ENCODE peak calls at places on chromosomes 7 and 10, in seven cellular contexts. Z is GM12892, T is HCEC 1CT, X is Right ventricle myocardium superior, K is T-helper 1 cell, E is T-helper 17 cell, A is RWPE1. L is an unnamed sample.

GRCh38 chr7:22980422-22980821 is 33.5 kb downstream of the HYCC1 start:
- DNase-seq in Z (no peak), T (peak), X (no peak), K (no peak), E (no peak), A (peak), L (no peak)

GRCh38 chr10:96502561-96503267 is 11.0 kb downstream of the TLL2 start:
- DNase-seq in Z (no peak), T (no peak), X (no peak), K (no peak), E (no peak), A (peak), L (no peak)

GRCh38 chr7:1727812-1728570 is 57.9 kb downstream of the ELFN1 start:
- DNase-seq in Z (no peak), T (no peak), X (no peak), K (no peak), E (no peak), A (no peak), L (no peak)

GRCh38 chr10:78575400-78575799 is 493.4 kb upstream of the ZMIZ1 start:
- DNase-seq in Z (no peak), T (no peak), X (no peak), K (no peak), E (no peak), A (no peak), L (no peak)

GRCh38 chr7:116315293-116315692 is 105.0 kb downstream of the TES start:
- DNase-seq in Z (no peak), T (no peak), X (no peak), K (no peak), E (no peak), A (peak), L (no peak)

GRCh38 chr10:22805304-22805703 is 90.9 kb upstream of the PIP4K2A start:
- DNase-seq in Z (no peak), T (peak), X (peak), K (no peak), E (no peak), A (no peak), L (peak)

GRCh38 chr10:68636335-68636734 is 76.2 kb downstream of the TET1 start:
- DNase-seq in Z (no peak), T (no peak), X (no peak), K (no peak), E (no peak), A (no peak), L (no peak)

GRCh38 chr7:91565499-91566331 is 301.5 kb downstream of the FZD1 start:
- DNase-seq in Z (no peak), T (no peak), X (no peak), K (no peak), E (no peak), A (no peak), L (peak)

GRCh38 chr7:75969182-75969581 is 25.2 kb downstream of the TMEM120A start:
- DNase-seq in Z (no peak), T (no peak), X (no peak), K (no peak), E (no peak), A (no peak), L (no peak)

GRCh38 chr10:11165591-11166543 is 148.2 kb downstream of the CELF2 start:
- DNase-seq in Z (peak), T (no peak), X (peak), K (peak), E (peak), A (peak), L (no peak)

GRCh38 chr7:99210265-99210970 is 2.5 kb upstream of the KPNA7 start:
- DNase-seq in Z (no peak), T (no peak), X (no peak), K (no peak), E (no peak), A (peak), L (peak)

GRCh38 chr7:7439564-7439963 is 96.1 kb downstream of the COL28A1 start:
- DNase-seq in Z (no peak), T (no peak), X (no peak), K (no peak), E (no peak), A (no peak), L (no peak)

GRCh38 chr7:749121-749520 is 22.0 kb upstream of the PRKAR1B start:
- DNase-seq in Z (no peak), T (no peak), X (peak), K (no peak), E (no peak), A (no peak), L (no peak)

GRCh38 chr7:69403169-69403568 is 195.1 kb upstream of the AUTS2 start:
- DNase-seq in Z (no peak), T (no peak), X (no peak), K (no peak), E (no peak), A (no peak), L (no peak)

GRCh38 chr7:108071551-108071950 is 58.6 kb downstream of the LAMB4 start:
- DNase-seq in Z (no peak), T (no peak), X (no peak), K (no peak), E (no peak), A (no peak), L (peak)

GRCh38 chr7:132739271-132739955 is 163.1 kb upstream of the PLXNA4 start:
- DNase-seq in Z (no peak), T (peak), X (no peak), K (no peak), E (no peak), A (peak), L (no peak)

GRCh38 chr10:17387861-17388503 is 66.4 kb downstream of the ST8SIA6 start:
- DNase-seq in Z (no peak), T (no peak), X (no peak), K (no peak), E (no peak), A (peak), L (peak)

GRCh38 chr7:116273283-116273917 is 63.1 kb downstream of the TES start:
- DNase-seq in Z (no peak), T (no peak), X (no peak), K (no peak), E (no peak), A (no peak), L (no peak)

GRCh38 chr7:5237286-5237685 is 45.5 kb upstream of the SLC29A4 start:
- DNase-seq in Z (no peak), T (no peak), X (peak), K (no peak), E (no peak), A (no peak), L (no peak)

GRCh38 chr10:110535958-110536891 is 31.3 kb upstream of the SMC3 start:
- DNase-seq in Z (no peak), T (peak), X (no peak), K (peak), E (no peak), A (no peak), L (peak)

GRCh38 chr7:8443871-8444756 is 10.7 kb downstream of the NXPH1 start:
- DNase-seq in Z (no peak), T (no peak), X (no peak), K (no peak), E (no peak), A (peak), L (peak)

GRCh38 chr7:154581251-154581890 is 421.6 kb downstream of the PAXIP1 start:
- DNase-seq in Z (no peak), T (no peak), X (no peak), K (no peak), E (no peak), A (no peak), L (no peak)

GRCh38 chr7:140539466-140539865 is 60.2 kb upstream of the MKRN1 start:
- DNase-seq in Z (no peak), T (no peak), X (no peak), K (no peak), E (no peak), A (no peak), L (no peak)

L was measured in DMS153.